ENCODE peak calls at places on chromosomes 3 and 15, in four cellular contexts. One of them, this sample, is unnamed.

GRCh38 chr15:34027606-34028005 is 11.4 kb downstream of the AVEN start:
- DNase-seq in stimulated activated CD8-positive, alpha-beta memory T cell treated with anti-CD3 and anti-CD28 coated beads, Interleukin-12 subunit alpha, Interleukin-12 subunit beta, amount 100 ng/mL, for 1 hour: no peak
- DNase-seq in posterior cingulate gyrus: no peak
- DNase-seq in NCI-H1436: no peak
- DNase-seq in this sample: no peak

GRCh38 chr3:197331131-197331530 is 32.7 kb upstream of the DLG1 start:
- DNase-seq in posterior cingulate gyrus: no peak
- DNase-seq in stimulated activated CD8-positive, alpha-beta memory T cell treated with anti-CD3 and anti-CD28 coated beads, Interleukin-12 subunit alpha, Interleukin-12 subunit beta, amount 100 ng/mL, for 1 hour: no peak
- DNase-seq in NCI-H1436: no peak
- DNase-seq in this sample: no peak

GRCh38 chr3:50089603-50089945 is 855 bp downstream of the RBM5 start:
- DNase-seq in stimulated activated CD8-positive, alpha-beta memory T cell treated with anti-CD3 and anti-CD28 coated beads, Interleukin-12 subunit alpha, Interleukin-12 subunit beta, amount 100 ng/mL, for 1 hour: no peak
- DNase-seq in posterior cingulate gyrus: no peak
- DNase-seq in NCI-H1436: no peak
- DNase-seq in this sample: no peak

GRCh38 chr3:76664816-76665215 is 375.1 kb upstream of the ROBO2 start:
- DNase-seq in posterior cingulate gyrus: no peak
- DNase-seq in stimulated activated CD8-positive, alpha-beta memory T cell treated with anti-CD3 and anti-CD28 coated beads, Interleukin-12 subunit alpha, Interleukin-12 subunit beta, amount 100 ng/mL, for 1 hour: no peak
- DNase-seq in NCI-H1436: no peak
- DNase-seq in this sample: no peak

GRCh38 chr3:30548605-30549004 is 57.8 kb upstream of the TGFBR2 start:
- DNase-seq in NCI-H1436: no peak
- DNase-seq in posterior cingulate gyrus: no peak
- DNase-seq in stimulated activated CD8-positive, alpha-beta memory T cell treated with anti-CD3 and anti-CD28 coated beads, Interleukin-12 subunit alpha, Interleukin-12 subunit beta, amount 100 ng/mL, for 1 hour: no peak
- DNase-seq in this sample: no peak

GRCh38 chr3:106769045-106769444 is 608.2 kb upstream of the CCDC54 start:
- DNase-seq in stimulated activated CD8-positive, alpha-beta memory T cell treated with anti-CD3 and anti-CD28 coated beads, Interleukin-12 subunit alpha, Interleukin-12 subunit beta, amount 100 ng/mL, for 1 hour: no peak
- DNase-seq in NCI-H1436: no peak
- DNase-seq in posterior cingulate gyrus: no peak
- DNase-seq in this sample: peak; percentile 40

GRCh38 chr3:127092776-127093175 is 100.2 kb upstream of the PRR23E start:
- DNase-seq in NCI-H1436: no peak
- DNase-seq in stimulated activated CD8-positive, alpha-beta memory T cell treated with anti-CD3 and anti-CD28 coated beads, Interleukin-12 subunit alpha, Interleukin-12 subunit beta, amount 100 ng/mL, for 1 hour: no peak
- DNase-seq in posterior cingulate gyrus: no peak
- DNase-seq in this sample: no peak

GRCh38 chr15:75697523-75698398 is 14.9 kb downstream of the CSPG4 start:
- DNase-seq in NCI-H1436: no peak
- DNase-seq in posterior cingulate gyrus: no peak
- DNase-seq in stimulated activated CD8-positive, alpha-beta memory T cell treated with anti-CD3 and anti-CD28 coated beads, Interleukin-12 subunit alpha, Interleukin-12 subunit beta, amount 100 ng/mL, for 1 hour: no peak
- DNase-seq in this sample: no peak

GRCh38 chr3:177642482-177643163 is 445.3 kb upstream of the TBL1XR1 start:
- DNase-seq in NCI-H1436: peak; percentile 54
- DNase-seq in posterior cingulate gyrus: peak; percentile 34
- DNase-seq in stimulated activated CD8-positive, alpha-beta memory T cell treated with anti-CD3 and anti-CD28 coated beads, Interleukin-12 subunit alpha, Interleukin-12 subunit beta, amount 100 ng/mL, for 1 hour: no peak
- DNase-seq in this sample: no peak

GRCh38 chr15:32747886-32748285 is 30.1 kb downstream of the GREM1 start:
- DNase-seq in posterior cingulate gyrus: no peak
- DNase-seq in stimulated activated CD8-positive, alpha-beta memory T cell treated with anti-CD3 and anti-CD28 coated beads, Interleukin-12 subunit alpha, Interleukin-12 subunit beta, amount 100 ng/mL, for 1 hour: no peak
- DNase-seq in NCI-H1436: peak; percentile 14
- DNase-seq in this sample: no peak

GRCh38 chr15:85649372-85649771 is 145.4 kb downstream of the KLHL25 start:
- DNase-seq in NCI-H1436: no peak
- DNase-seq in posterior cingulate gyrus: no peak
- DNase-seq in stimulated activated CD8-positive, alpha-beta memory T cell treated with anti-CD3 and anti-CD28 coated beads, Interleukin-12 subunit alpha, Interleukin-12 subunit beta, amount 100 ng/mL, for 1 hour: no peak
- DNase-seq in this sample: no peak

GRCh38 chr3:98021821-98022220 is 13.3 kb downstream of the GABRR3 start:
- DNase-seq in stimulated activated CD8-positive, alpha-beta memory T cell treated with anti-CD3 and anti-CD28 coated beads, Interleukin-12 subunit alpha, Interleukin-12 subunit beta, amount 100 ng/mL, for 1 hour: no peak
- DNase-seq in posterior cingulate gyrus: no peak
- DNase-seq in NCI-H1436: no peak
- DNase-seq in this sample: no peak

GRCh38 chr3:29408676-29409075 is 127.8 kb downstream of the RBMS3 start:
- DNase-seq in stimulated activated CD8-positive, alpha-beta memory T cell treated with anti-CD3 and anti-CD28 coated beads, Interleukin-12 subunit alpha, Interleukin-12 subunit beta, amount 100 ng/mL, for 1 hour: no peak
- DNase-seq in NCI-H1436: no peak
- DNase-seq in posterior cingulate gyrus: no peak
- DNase-seq in this sample: no peak

GRCh38 chr3:100781311-100781710 is 72.0 kb downstream of the TFG start:
- DNase-seq in NCI-H1436: no peak
- DNase-seq in posterior cingulate gyrus: no peak
- DNase-seq in stimulated activated CD8-positive, alpha-beta memory T cell treated with anti-CD3 and anti-CD28 coated beads, Interleukin-12 subunit alpha, Interleukin-12 subunit beta, amount 100 ng/mL, for 1 hour: no peak
- DNase-seq in this sample: no peak

GRCh38 chr15:70018646-70019600 is 78.8 kb downstream of the TLE3 start:
- DNase-seq in NCI-H1436: no peak
- DNase-seq in posterior cingulate gyrus: no peak
- DNase-seq in stimulated activated CD8-positive, alpha-beta memory T cell treated with anti-CD3 and anti-CD28 coated beads, Interleukin-12 subunit alpha, Interleukin-12 subunit beta, amount 100 ng/mL, for 1 hour: no peak
- DNase-seq in this sample: no peak

GRCh38 chr15:65902373-65902772 is 33.1 kb downstream of the RAB11A start:
- DNase-seq in stimulated activated CD8-positive, alpha-beta memory T cell treated with anti-CD3 and anti-CD28 coated beads, Interleukin-12 subunit alpha, Interleukin-12 subunit beta, amount 100 ng/mL, for 1 hour: no peak
- DNase-seq in NCI-H1436: peak; percentile 27
- DNase-seq in posterior cingulate gyrus: no peak
- DNase-seq in this sample: no peak